ENCODE peak calls at places on chromosomes 7 and 10, in four cellular contexts. B is A549, C is psoas muscle, F is suprapubic skin. M is an unnamed sample.

GRCh38 chr10:125010362-125010761 is 68.4 kb downstream of the ZRANB1 start:
- DNase-seq in B (no peak), C (no peak), F (no peak), M (no peak)

GRCh38 chr10:23994459-23995046 is 214.4 kb upstream of the KIAA1217 start:
- DNase-seq in B (peak; percentile 52), C (peak; percentile 33), F (peak; percentile 82), M (peak; percentile 71)

GRCh38 chr10:75527542-75527941 is 96.1 kb downstream of the LRMDA start:
- DNase-seq in B (no peak), C (no peak), F (no peak), M (no peak)

GRCh38 chr7:151233111-151233701 is 923 bp downstream of the CHPF2 start:
- DNase-seq in B (peak; percentile 56), C (peak; percentile 59), F (no peak), M (peak; percentile 79)

GRCh38 chr7:47458057-47458456 is 123.9 kb downstream of the TNS3 start:
- DNase-seq in B (no peak), C (peak; percentile 90), F (no peak), M (peak; percentile 92)

GRCh38 chr7:39609462-39610149 is 13.8 kb upstream of the RALA start:
- DNase-seq in B (no peak), C (peak; percentile 21), F (no peak), M (no peak)

GRCh38 chr10:89301721-89302445 is at the start of gene IFIT2:
- DNase-seq in B (peak; percentile 37), C (no peak), F (no peak), M (peak; percentile 75)

GRCh38 chr10:43806851-43807640 is 158.4 kb upstream of the ZNF32 start:
- DNase-seq in B (no peak), C (no peak), F (no peak), M (peak; percentile 72)

GRCh38 chr7:112584290-112584689 is 103.5 kb downstream of the LSMEM1 start:
- DNase-seq in B (no peak), C (no peak), F (no peak), M (no peak)

GRCh38 chr7:6248581-6248980 is 23.8 kb downstream of the CYTH3 start:
- DNase-seq in B (no peak), C (no peak), F (no peak), M (peak; percentile 72)

DNA sequence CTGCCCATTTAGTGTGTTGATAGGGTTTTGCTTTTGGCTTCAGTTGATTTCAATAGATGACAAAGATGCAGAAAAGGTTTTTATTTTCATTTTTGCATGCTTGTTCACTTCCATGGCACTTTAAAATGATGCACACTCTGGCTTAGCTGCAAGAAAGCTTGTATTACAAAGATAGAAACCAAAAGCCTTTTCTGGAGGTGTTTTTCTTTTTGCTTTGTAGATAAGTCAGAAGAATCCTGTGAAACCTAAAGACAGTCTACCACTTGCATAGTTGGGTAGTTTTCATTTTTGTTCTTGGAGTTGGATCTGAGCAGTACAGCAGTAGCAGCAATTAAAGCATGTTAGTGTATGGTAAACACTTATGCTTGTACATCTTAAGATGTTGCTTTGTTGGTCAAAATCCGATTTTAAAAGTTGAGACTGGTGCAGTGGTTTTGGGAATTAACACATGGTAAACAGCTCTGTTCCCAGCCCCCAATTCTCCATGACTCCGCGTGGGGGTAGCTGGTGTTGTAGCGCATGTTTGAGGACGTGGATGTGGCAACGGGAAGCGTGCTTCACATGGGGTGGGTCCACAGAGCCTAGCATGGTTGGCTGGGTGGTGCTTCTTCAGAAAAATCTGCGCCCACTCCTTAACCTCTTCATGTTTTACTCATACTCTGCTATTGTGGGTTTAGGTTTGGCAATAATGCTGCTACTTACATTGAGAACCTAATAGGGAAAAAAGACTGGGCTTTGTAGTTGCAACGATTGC is 19.8 kb downstream of the CCNY start:
- DNase-seq in B (no peak), C (no peak), F (no peak), M (no peak)
- H3K4me3 ChIP-seq in B (no peak overlapping the region), C (no peak overlapping the region), F (no peak overlapping the region), M (no peak overlapping the region)

GRCh38 chr7:36047254-36047653 is 105.8 kb upstream of the EEPD1 start:
- DNase-seq in B (peak; percentile 27), C (no peak), F (no peak), M (no peak)
- TF ChIP-seq CTCF in B (no peak), C (peak; percentile 34), F (no peak), M (peak; percentile 22)

GRCh38 chr10:119429771-119430170 is 112.7 kb downstream of the RGS10 start:
- DNase-seq in B (no peak), C (no peak), F (no peak), M (no peak)
- H3K4me3 ChIP-seq in B (no peak overlapping the region), C (no peak overlapping the region), F (no peak overlapping the region), M (no peak overlapping the region)

GRCh38 chr10:76632158-76633051 is 1005.2 kb downstream of the KCNMA1 start:
- DNase-seq in B (peak; percentile 34), C (no peak), F (no peak), M (peak; percentile 5)
- TF ChIP-seq CTCF in B (peak; percentile 47), C (no peak), F (no peak), M (peak; percentile 36)

GRCh38 chr10:100748251-100749058 is 3.1 kb downstream of the PAX2 start:
- DNase-seq in B (no peak), C (no peak), F (no peak), M (no peak)
- H3K4me3 ChIP-seq in B (no peak overlapping the region), C (peak overlapping the region; percentile 47), F (peak overlapping the region; percentile 17), M (no peak overlapping the region)

GRCh38 chr10:63887026-63887589 is 365.9 kb downstream of the REEP3 start:
- DNase-seq in B (peak; percentile 21), C (no peak), F (no peak), M (peak; percentile 12)
- TF ChIP-seq CTCF in B (no peak), C (no peak), F (no peak), M (peak; percentile 7)